ENCODE peak calls at places on chromosomes 11 and 22, in five cellular contexts. R is ovary, H is A549, I is fibroblast of pulmonary artery, A is BJ. T is an unnamed sample.

GRCh38 chr11:73142128-73142377 is at the start of gene FCHSD2:
- DNase-seq in R (no peak), H (no peak), I (no peak), A (no peak), T (no peak)

GRCh38 chr11:18171377-18172000 is 1.1 kb upstream of the MRGPRX4 start:
- DNase-seq in R (no peak), H (peak), I (peak), A (no peak), T (peak)

GRCh38 chr11:34600339-34601084 is 20.4 kb upstream of the EHF start:
- DNase-seq in R (no peak), H (peak), I (peak), A (no peak), T (peak)

GRCh38 chr11:37973926-37974325 is 1375.9 kb upstream of the RAG2 start:
- DNase-seq in R (no peak), H (no peak), I (peak), A (no peak), T (peak)

GRCh38 chr22:39414886-39415285 is 15.3 kb downstream of the TAB1 start:
- DNase-seq in R (no peak), H (no peak), I (no peak), A (no peak), T (no peak)

GRCh38 chr11:44987506-44987905 is 36.8 kb upstream of the TP53I11 start:
- DNase-seq in R (no peak), H (no peak), I (no peak), A (no peak), T (no peak)

GRCh38 chr11:44426958-44427357 is 117.0 kb upstream of the ALX4 start:
- DNase-seq in R (no peak), H (no peak), I (no peak), A (no peak), T (no peak)

GRCh38 chr11:18352581-18352980 is 30.2 kb downstream of the GTF2H1 start:
- DNase-seq in R (no peak), H (no peak), I (peak), A (no peak), T (no peak)

GRCh38 chr11:111696556-111696955 is 69.6 kb downstream of the PPP2R1B start:
- DNase-seq in R (no peak), H (no peak), I (peak), A (no peak), T (peak)

GRCh38 chr11:8056810-8057463 is 24.1 kb upstream of the TUB start:
- DNase-seq in R (peak), H (no peak), I (peak), A (peak), T (peak)

GRCh38 chr11:79744941-79745340 is 304.1 kb upstream of the TENM4 start:
- DNase-seq in R (no peak), H (no peak), I (no peak), A (no peak), T (no peak)

GRCh38 chr11:133842730-133843129 is 2.6 kb downstream of the SPATA19 start:
- DNase-seq in R (no peak), H (no peak), I (no peak), A (no peak), T (no peak)

GRCh38 chr11:76667856-76668255 is 2.7 kb downstream of the LRRC32 start:
- DNase-seq in R (peak), H (no peak), I (no peak), A (no peak), T (no peak)

GRCh38 chr11:68816917-68817419 is 24.7 kb downstream of the CPT1A start:
- DNase-seq in R (no peak), H (no peak), I (no peak), A (no peak), T (no peak)

GRCh38 chr11:87173185-87174039 is 135.7 kb downstream of the TMEM135 start:
- DNase-seq in R (no peak), H (peak), I (peak), A (peak), T (peak)

GRCh38 chr22:46727813-46728364 is 10.2 kb downstream of the CERK start:
- DNase-seq in R (no peak), H (no peak), I (no peak), A (no peak), T (no peak)

GRCh38 chr22:35482311-35482710 is 58.3 kb upstream of the RASD2 start:
- DNase-seq in R (no peak), H (no peak), I (no peak), A (no peak), T (no peak)

GRCh38 chr11:60871378-60872061 is 4.2 kb downstream of the ZP1 start:
- DNase-seq in R (no peak), H (no peak), I (peak), A (no peak), T (peak)

GRCh38 chr11:280762-281485 is 2.7 kb downstream of the NLRP6 start:
- DNase-seq in R (no peak), H (peak), I (no peak), A (no peak), T (no peak)

GRCh38 chr11:57508341-57509170 is 6.9 kb downstream of the SLC43A1 start:
- DNase-seq in R (no peak), H (no peak), I (no peak), A (no peak), T (no peak)

GRCh38 chr11:3809624-3809928 is 1.2 kb downstream of the PGAP2 start:
- DNase-seq in R (no peak), H (no peak), I (no peak), A (no peak), T (no peak)

GRCh38 chr11:3810951-3811350 is 2.6 kb downstream of the PGAP2 start:
- DNase-seq in R (no peak), H (no peak), I (no peak), A (no peak), T (no peak)

GRCh38 chr11:3810446-3810845 is 2.1 kb downstream of the PGAP2 start:
- DNase-seq in R (no peak), H (no peak), I (no peak), A (no peak), T (no peak)

GRCh38 chr11:3807856-3808845 is at the start of gene PGAP2:
- DNase-seq in R (peak), H (peak), I (peak), A (no peak), T (peak)

DNA sequence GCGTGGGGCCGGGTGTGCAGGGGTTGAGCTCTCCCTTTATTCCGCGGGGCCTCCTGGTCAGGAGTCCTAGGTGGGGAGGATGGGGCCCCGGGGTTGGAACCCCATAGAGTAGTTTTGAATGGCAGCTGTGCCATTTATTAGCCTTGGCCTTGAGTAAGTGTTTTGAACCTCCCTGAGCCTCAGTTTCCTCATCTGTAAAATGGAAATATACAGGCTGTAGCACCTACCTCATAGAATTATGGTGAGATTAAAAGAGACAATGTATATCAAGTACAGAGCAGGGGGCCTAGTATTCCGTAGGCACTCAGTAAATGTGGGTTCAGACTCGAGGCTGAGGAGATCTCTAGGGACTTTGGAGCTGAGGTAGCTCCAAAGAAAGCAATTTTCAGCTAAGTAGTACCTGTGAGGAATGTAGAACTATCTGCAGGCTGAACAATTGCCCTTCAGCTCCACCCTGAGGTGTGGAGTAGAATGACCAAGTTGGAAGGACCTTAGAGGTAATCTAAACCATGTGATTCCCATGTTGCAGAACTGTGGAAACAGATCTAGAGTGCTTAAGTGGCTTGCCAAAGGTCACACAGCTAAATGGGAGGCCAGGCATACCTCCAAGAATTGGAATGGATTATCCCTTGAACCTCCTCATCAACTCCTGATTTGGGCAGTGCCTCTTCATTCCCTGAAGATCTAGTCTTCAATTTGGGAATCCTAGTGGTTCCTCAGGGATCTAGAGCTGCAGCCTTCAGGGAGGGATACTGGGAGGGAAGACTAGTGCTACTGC is 675 bp downstream of the PGAP2 start:
- DNase-seq in R (no peak), H (peak), I (peak), A (no peak), T (peak)
- TF ChIP-seq CTCF in R (no peak), H (peak), I (peak), A (peak), T (peak)

DNA sequence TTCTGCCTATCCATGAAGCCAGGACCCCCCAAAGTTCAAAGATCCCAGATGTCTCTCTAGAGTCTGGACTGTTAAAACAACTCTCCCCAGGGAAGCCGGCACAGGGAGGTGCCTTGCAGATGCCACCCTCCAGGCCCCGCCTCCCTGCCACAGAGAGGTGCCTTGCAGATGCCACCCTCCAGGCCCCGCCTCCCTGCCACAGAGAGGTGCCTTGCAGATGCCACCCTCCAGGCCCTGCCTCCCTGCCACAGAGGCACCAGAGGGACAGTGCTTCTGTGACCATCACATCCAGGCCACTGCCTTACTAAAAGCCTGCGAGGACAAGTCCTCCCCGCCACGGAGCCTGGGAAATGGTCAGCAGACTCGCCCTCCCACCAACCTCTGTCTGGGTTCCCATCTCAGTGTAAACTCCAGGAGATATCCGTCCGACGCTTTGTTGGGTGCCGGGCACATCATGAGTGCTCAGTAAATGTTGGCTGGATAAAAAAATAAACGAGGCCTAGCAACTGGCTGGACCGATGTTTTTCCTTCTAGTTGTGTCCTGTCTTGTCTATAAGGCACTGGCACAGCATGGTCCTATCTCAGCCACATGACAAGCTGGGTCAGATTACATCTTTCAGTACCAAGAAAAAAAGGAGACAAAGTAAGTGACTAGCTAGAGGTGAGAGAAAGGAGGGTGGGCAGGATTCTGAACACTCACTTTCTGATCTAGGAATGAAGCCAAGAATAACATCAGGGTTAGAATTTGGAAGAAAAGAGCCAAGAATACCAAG is 91.2 kb upstream of the CSNK2A3 start:
- DNase-seq in R (no peak), H (no peak), I (peak), A (no peak), T (peak)
- H3K4me3 ChIP-seq in R (no peak), H (no peak), I (no peak), A (no peak), T (no peak)

DNA sequence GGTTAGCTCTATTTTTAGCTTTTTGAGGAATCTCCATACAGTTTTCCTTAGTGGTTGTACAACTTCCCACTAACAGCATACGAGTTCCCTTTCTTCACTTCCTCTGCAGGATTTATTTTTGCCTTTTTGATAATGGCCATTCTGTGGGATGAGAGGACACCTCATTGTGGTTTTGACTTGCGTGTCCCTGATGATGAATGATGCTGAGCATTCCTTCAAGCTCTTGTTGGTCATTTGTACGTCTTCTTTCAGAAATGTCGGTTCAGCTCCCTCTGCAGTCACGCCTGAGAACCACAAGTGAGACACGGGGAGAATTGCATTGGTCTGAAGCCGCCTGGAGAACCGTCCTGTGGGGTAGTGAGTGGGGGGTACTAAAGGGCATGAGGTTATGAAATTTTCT is 2.0 kb upstream of the KRTAP5-10 start:
- DNase-seq in R (no peak), H (peak), I (peak), A (no peak), T (peak)
- TF ChIP-seq CTCF in R (no peak), H (peak), I (peak), A (peak), T (peak)

GRCh38 chr11:64529559-64530520 is 61.2 kb upstream of the SLC22A12 start:
- DNase-seq in R (no peak), H (no peak), I (no peak), A (no peak), T (no peak)
- H3K4me3 ChIP-seq in R (no peak), H (no peak), I (no peak), A (no peak), T (no peak)

DNA sequence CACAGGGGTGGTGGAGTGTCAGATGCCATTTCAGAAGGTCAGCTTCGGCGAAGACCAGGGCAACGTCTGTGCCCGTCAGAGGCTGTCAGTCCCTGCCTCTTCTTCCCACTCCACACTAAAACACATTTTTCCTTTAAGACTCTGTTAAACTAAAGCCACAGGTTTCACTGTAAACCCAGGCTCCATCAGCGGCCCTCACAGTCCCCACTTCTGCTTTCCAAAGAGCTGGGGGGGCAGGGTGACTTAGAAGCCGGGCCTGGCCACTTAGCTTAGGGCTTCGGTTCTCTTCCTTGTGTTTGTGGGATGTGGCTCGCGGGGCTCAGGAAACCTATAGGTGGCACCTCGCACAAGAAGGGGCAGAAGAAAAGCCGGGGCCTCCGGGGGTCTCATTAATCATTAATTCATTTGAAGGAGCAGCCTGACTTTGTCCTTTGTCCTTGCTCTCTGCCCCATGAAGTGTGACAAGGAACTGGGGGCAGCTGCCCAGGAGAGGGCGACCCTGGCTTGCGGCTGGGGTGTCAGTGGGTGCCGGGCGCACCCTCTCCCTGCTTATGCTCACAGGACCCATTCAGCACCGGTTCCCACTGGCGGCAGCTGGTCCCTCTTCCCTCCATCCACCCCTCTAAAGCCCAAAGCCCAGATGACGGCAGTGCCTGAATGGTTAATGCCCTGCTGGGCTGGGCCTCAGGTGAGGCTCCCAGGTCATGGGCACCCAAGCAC is 4.1 kb downstream of the SLC25A45 start:
- DNase-seq in R (no peak), H (peak), I (no peak), A (no peak), T (no peak)
- TF ChIP-seq CTCF in R (no peak), H (peak), I (no peak), A (no peak), T (no peak)

GRCh38 chr11:121591405-121592033 is 138.8 kb upstream of the SORL1-AS1 start:
- DNase-seq in R (peak), H (peak), I (peak), A (peak), T (peak)

GRCh38 chr11:121595717-121596156 is 143.0 kb upstream of the SORL1-AS1 start:
- DNase-seq in R (no peak), H (peak), I (peak), A (peak), T (peak)

GRCh38 chr11:121590772-121591404 is 138.1 kb upstream of the SORL1-AS1 start:
- DNase-seq in R (no peak), H (no peak), I (no peak), A (no peak), T (no peak)

GRCh38 chr11:121592708-121593107 is 139.9 kb upstream of the SORL1-AS1 start:
- DNase-seq in R (no peak), H (no peak), I (no peak), A (no peak), T (no peak)

DNA sequence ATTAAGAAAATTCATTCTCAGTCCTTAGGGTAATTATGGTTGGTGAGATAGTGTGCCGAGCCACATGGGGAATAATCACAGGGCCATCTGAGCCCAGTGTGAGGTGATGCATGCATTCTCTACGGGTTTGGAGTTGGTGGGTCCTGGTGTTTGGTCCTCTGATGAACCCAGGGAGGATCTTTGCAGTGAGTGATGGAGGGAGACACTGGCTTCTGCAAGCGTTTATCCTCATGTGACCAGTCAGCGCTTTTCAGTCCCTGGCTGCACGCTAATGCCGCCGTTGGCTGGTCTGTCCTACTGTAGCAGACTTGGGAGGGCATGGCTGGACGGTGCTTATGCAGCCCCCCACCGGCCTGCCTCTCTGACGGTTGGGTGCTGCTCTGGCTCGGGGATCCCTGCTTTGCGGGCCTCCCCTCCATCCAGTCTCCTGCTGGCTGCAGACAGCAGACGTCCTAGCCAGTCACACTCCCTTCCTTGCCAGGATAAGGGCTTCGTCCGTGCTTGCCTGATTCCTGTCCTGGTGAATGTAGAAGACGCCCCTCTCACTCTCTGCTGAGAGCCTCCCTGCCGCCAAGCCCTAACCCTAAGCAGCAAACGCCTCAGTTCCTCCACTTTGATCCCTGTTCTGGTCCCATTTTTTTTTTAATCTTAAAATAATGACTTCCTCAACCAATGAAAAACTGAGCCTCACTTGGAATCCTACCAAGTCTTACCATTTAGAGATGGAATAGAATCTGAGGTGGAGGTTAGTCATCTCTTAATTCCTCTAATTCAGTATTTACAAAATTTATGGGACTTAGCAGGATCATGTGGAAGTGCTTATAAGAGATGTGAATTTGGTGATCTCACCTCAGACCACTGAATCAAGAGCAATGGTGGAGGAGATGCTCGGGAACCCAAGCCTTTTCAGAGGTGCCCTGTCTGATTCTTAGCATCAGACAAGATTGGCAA is 143.7 kb upstream of the SORL1-AS1 start:
- DNase-seq in R (no peak), H (no peak), I (no peak), A (peak), T (no peak)
- H3K4me3 ChIP-seq in R (no peak), H (no peak), I (no peak), A (peak), T (no peak)

DNA sequence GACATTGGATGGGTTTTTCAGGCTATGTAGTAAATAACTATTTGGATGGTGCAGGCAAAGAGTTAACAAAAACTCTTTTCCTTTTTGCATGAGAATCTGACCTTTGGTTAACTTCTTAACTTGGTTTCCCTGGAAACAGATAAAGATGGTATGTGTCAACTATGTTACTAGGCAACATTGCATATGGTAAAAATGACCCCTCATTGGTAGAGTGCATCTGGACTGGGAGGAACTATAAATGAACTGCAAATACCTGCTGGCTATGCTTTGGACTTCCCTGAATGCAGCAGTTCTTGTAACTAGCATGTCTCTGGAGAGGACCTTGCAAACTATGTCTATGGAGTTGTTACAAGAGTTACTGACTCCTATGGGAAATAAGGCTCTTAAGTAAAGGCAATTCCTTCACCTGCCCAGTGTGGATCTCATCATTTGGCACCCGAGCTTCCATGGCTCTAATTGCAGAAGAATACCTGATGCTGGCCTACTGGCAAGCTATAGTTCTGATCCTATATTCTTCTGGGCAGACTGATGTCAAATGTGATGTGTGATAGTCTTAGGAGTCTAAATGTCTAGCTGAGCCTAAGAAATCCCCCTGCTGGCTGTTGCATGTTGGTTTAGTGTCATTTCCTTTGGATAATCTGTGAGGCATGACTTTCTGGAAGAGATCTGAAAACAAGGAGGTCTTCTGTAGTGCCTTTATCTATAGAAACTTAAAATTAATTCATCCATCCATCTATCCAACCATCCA is 126.7 kb upstream of the MTMR2 start:
- DNase-seq in R (no peak), H (peak), I (peak), A (no peak), T (peak)
- TF ChIP-seq CTCF in R (no peak), H (no peak), I (peak), A (no peak), T (peak)

T was measured in cardiac fibroblast.